ENCODE peak calls at places on chromosomes 5 and 9, in eight cellular contexts. G is GM23248, F is prostate gland, X is keratinocyte, P is OCI-LY7, C is small intestine, A is uterus, Z is tibial nerve. N is an unnamed sample.

GRCh38 chr5:12242960-12243888 is 339.0 kb upstream of the CTNND2 start:
- DNase-seq in X (no peak), A (no peak), C (no peak), P (no peak), F (no peak), G (peak; percentile 1), Z (no peak), N (peak; percentile 9)

GRCh38 chr5:14357861-14358260 is 214.7 kb downstream of the TRIO start:
- DNase-seq in P (no peak), Z (no peak), F (no peak), A (no peak), G (no peak), C (no peak), X (no peak), N (no peak)

GRCh38 chr9:253539-253938 is 38.9 kb downstream of the DOCK8 start:
- DNase-seq in Z (no peak), G (no peak), X (no peak), C (no peak), F (no peak), A (no peak), P (no peak), N (no peak)

GRCh38 chr9:19201899-19202891 is 28.3 kb upstream of the DENND4C start:
- DNase-seq in P (no peak), F (peak; percentile 5), C (peak; percentile 93), G (no peak), Z (no peak), X (no peak), A (peak; percentile 61), N (no peak)

GRCh38 chr9:128627906-128628305 is 28.7 kb downstream of the DYNC2I2 start:
- DNase-seq in P (no peak), C (no peak), X (no peak), Z (no peak), G (no peak), A (no peak), F (no peak), N (no peak)

GRCh38 chr9:78295177-78295575 is 1.7 kb upstream of the PSAT1 start:
- DNase-seq in Z (no peak), C (no peak), G (no peak), A (no peak), X (no peak), F (no peak), P (no peak), N (no peak)

GRCh38 chr5:173327084-173327947 is 898 bp downstream of the STC2 start:
- DNase-seq in Z (no peak), P (no peak), X (no peak), G (peak; percentile 82), A (no peak), C (no peak), F (no peak), N (no peak)

GRCh38 chr5:134099288-134099872 is 15.1 kb upstream of the TCF7 start:
- DNase-seq in X (no peak), P (peak; percentile 17), F (no peak), C (peak; percentile 46), Z (no peak), A (no peak), G (no peak), N (no peak)

GRCh38 chr5:151068189-151068570 is 12.7 kb downstream of the TNIP1 start:
- DNase-seq in G (peak; percentile 19), C (no peak), P (no peak), X (no peak), A (no peak), F (no peak), Z (no peak), N (no peak)

GRCh38 chr5:105789246-105789645 is 1881.5 kb downstream of the EFNA5 start:
- DNase-seq in P (no peak), G (no peak), A (no peak), C (no peak), F (no peak), X (no peak), Z (no peak), N (no peak)

GRCh38 chr9:92639124-92639523 is 30.8 kb downstream of the IPPK start:
- DNase-seq in F (no peak), C (no peak), G (no peak), A (no peak), P (no peak), X (no peak), Z (no peak), N (no peak)

GRCh38 chr9:92637331-92637730 is 32.6 kb downstream of the IPPK start:
- DNase-seq in X (no peak), G (no peak), F (no peak), A (no peak), Z (no peak), P (no peak), C (no peak), N (no peak)

GRCh38 chr9:92637886-92638620 is 31.9 kb downstream of the IPPK start:
- DNase-seq in P (no peak), C (no peak), F (no peak), Z (no peak), A (no peak), X (no peak), G (no peak), N (no peak)

GRCh38 chr9:92639791-92640271 is 30.1 kb downstream of the IPPK start:
- DNase-seq in Z (no peak), F (no peak), G (no peak), A (no peak), X (no peak), P (no peak), C (no peak), N (no peak)

GRCh38 chr9:92638621-92639101 is 31.3 kb downstream of the IPPK start:
- DNase-seq in F (no peak), A (no peak), X (no peak), C (no peak), G (peak; percentile 41), Z (no peak), P (no peak), N (no peak)
- H3K4me1 ChIP-seq in F (no peaks in the 10 kb centered on the region), A (peaks cover 5% of the 10 kb centered on the region), X (peaks cover 19% of the 10 kb centered on the region), C (no peaks in the 10 kb centered on the region), G (peaks cover 6% of the 10 kb centered on the region), Z (peaks cover 14% of the 10 kb centered on the region), P (no peaks in the 10 kb centered on the region), N (no peaks in the 10 kb centered on the region)

GRCh38 chr9:114189823-114190562 is 34.7 kb downstream of the COL27A1 start:
- DNase-seq in X (no peak), G (no peak), A (no peak), Z (no peak), P (no peak), C (no peak), F (no peak), N (no peak)
- H3K27ac ChIP-seq in X (no peak overlapping the region), G (no peak overlapping the region), A (no peak overlapping the region), Z (no peak overlapping the region), P (no peak overlapping the region), C (no peak overlapping the region), F (no peak overlapping the region), N (no peak overlapping the region)

GRCh38 chr5:116671211-116671736 is 96.7 kb upstream of the SEMA6A start:
- DNase-seq in P (no peak), X (no peak), G (no peak), Z (no peak), A (no peak), C (no peak), F (no peak), N (no peak)

GRCh38 chr5:116673453-116673852 is 98.8 kb upstream of the SEMA6A start:
- DNase-seq in Z (no peak), P (no peak), C (no peak), F (no peak), A (no peak), X (no peak), G (no peak), N (no peak)

GRCh38 chr5:116669261-116670049 is 94.8 kb upstream of the SEMA6A start:
- DNase-seq in A (no peak), X (no peak), P (no peak), C (no peak), F (no peak), G (no peak), Z (no peak), N (no peak)

GRCh38 chr5:116674881-116675627 is 100.4 kb upstream of the SEMA6A start:
- DNase-seq in X (no peak), G (no peak), A (no peak), F (no peak), C (no peak), Z (no peak), P (no peak), N (no peak)

GRCh38 chr5:116672203-116672602 is 97.6 kb upstream of the SEMA6A start:
- DNase-seq in X (no peak), G (no peak), P (no peak), C (no peak), A (no peak), Z (no peak), F (no peak), N (no peak)
- H3K4me1 ChIP-seq in X (no peaks in the 10 kb centered on the region), G (no peaks in the 10 kb centered on the region), P (no peaks in the 10 kb centered on the region), C (no peaks in the 10 kb centered on the region), A (no peaks in the 10 kb centered on the region), Z (peaks cover 22% of the 10 kb centered on the region), F (no peaks in the 10 kb centered on the region), N (no peaks in the 10 kb centered on the region)

GRCh38 chr5:135578305-135578684 is 496 bp downstream of the CXCL14 start:
- DNase-seq in C (no peak), A (no peak), F (no peak), P (no peak), Z (no peak), G (no peak), X (no peak), N (no peak)

GRCh38 chr5:135577421-135577820 is 1.4 kb downstream of the CXCL14 start:
- DNase-seq in F (no peak), Z (no peak), P (no peak), C (no peak), X (no peak), G (no peak), A (no peak), N (no peak)

GRCh38 chr5:135582099-135582781 is 3.4 kb upstream of the CXCL14 start:
- DNase-seq in P (no peak), F (no peak), C (no peak), X (no peak), Z (no peak), G (no peak), A (no peak), N (no peak)

GRCh38 chr5:135576075-135576599 is 2.7 kb downstream of the CXCL14 start:
- DNase-seq in F (no peak), A (no peak), Z (no peak), G (peak; percentile 77), P (no peak), X (no peak), C (no peak), N (no peak)

GRCh38 chr5:135578685-135579341 is at the start of gene CXCL14:
- DNase-seq in P (no peak), C (peak; percentile 24), G (peak; percentile 88), X (no peak), A (no peak), Z (no peak), F (peak; percentile 15), N (no peak)
- H3K27ac ChIP-seq in P (no peak within 1 kb of the TSS), C (no peak within 1 kb of the TSS), G (no peak within 1 kb of the TSS), X (no peak within 1 kb of the TSS), A (no peak within 1 kb of the TSS), Z (no peak within 1 kb of the TSS), F (no peak within 1 kb of the TSS), N (no peak within 1 kb of the TSS)

N was measured in SJSA1.